ENCODE peak calls at places on chromosomes 2 and 18, in ten cellular contexts. U is mucosa of descending colon; T is thoracic aorta; O is CD4-positive, alpha-beta memory T cell; V is BE2C; B is cardiac muscle cell; C is esophagus squamous epithelium; Y is A549; A is effector memory CD4-positive, alpha-beta T cell; D is stomach. H is an unnamed sample. For H3K4me1, the result is how much of the 10 kb centered on the place peaks cover.

GRCh38 chr2:3256655-3257054 is 121.0 kb downstream of the EIPR1 start:
- DNase-seq in U (no peak), T (no peak), O (no peak), V (no peak), B (no peak), C (no peak), Y (no peak), A (no peak), D (no peak), H (no peak)

GRCh38 chr2:181185428-181185827 is 205.0 kb downstream of the UBE2E3 start:
- DNase-seq in U (no peak), T (no peak), O (no peak), V (no peak), B (no peak), C (no peak), Y (no peak), A (no peak), D (no peak), H (no peak)

GRCh38 chr2:236178921-236179652 is 10.9 kb upstream of the GBX2 start:
- DNase-seq in U (no peak), T (no peak), O (no peak), V (no peak), B (no peak), C (no peak), Y (no peak), A (no peak), D (no peak), H (no peak)

GRCh38 chr2:175446201-175446600 is 264.7 kb upstream of the ATP5MC3 start:
- DNase-seq in U (no peak), T (no peak), O (no peak), V (no peak), B (no peak), C (no peak), Y (no peak), A (no peak), D (no peak), H (no peak)

GRCh38 chr2:152012697-152013096 is 86.1 kb downstream of the CACNB4 start:
- DNase-seq in U (no peak), T (no peak), O (no peak), V (no peak), B (no peak), C (no peak), Y (no peak), A (no peak), D (no peak), H (no peak)

GRCh38 chr18:1663879-1664705 is 759.4 kb downstream of the ADCYAP1 start:
- DNase-seq in U (peak), T (no peak), O (no peak), V (peak), B (peak), C (no peak), Y (peak), A (no peak), D (peak), H (no peak)

GRCh38 chr2:20593072-20594034 is 57.5 kb downstream of the HS1BP3 start:
- DNase-seq in U (no peak), T (no peak), O (no peak), V (no peak), B (peak), C (no peak), Y (peak), A (no peak), D (peak), H (peak)

GRCh38 chr2:168699834-168700417 is 102.5 kb upstream of the NOSTRIN start:
- DNase-seq in U (peak), T (no peak), O (no peak), V (peak), B (peak), C (no peak), Y (no peak), A (no peak), D (peak), H (peak)

GRCh38 chr2:159228006-159228655 is 58.4 kb downstream of the WDSUB1 start:
- DNase-seq in U (no peak), T (no peak), O (no peak), V (no peak), B (no peak), C (no peak), Y (no peak), A (no peak), D (no peak), H (no peak)

GRCh38 chr2:102717308-102718018 is 44.4 kb upstream of the TMEM182 start:
- DNase-seq in U (no peak), T (no peak), O (no peak), V (no peak), B (peak), C (no peak), Y (no peak), A (no peak), D (no peak), H (no peak)

GRCh38 chr2:148567716-148568115 is 76.8 kb upstream of the EPC2 start:
- DNase-seq in U (no peak), T (no peak), O (no peak), V (no peak), B (no peak), C (no peak), Y (no peak), A (no peak), D (no peak), H (no peak)

GRCh38 chr2:78686754-78687153 is 338.7 kb upstream of the REG3G start:
- DNase-seq in U (no peak), T (no peak), O (no peak), V (no peak), B (no peak), C (no peak), Y (no peak), A (no peak), D (no peak), H (no peak)

GRCh38 chr2:30653847-30654246 is 153.4 kb downstream of the CAPN13 start:
- DNase-seq in U (no peak), T (no peak), O (no peak), V (no peak), B (peak), C (no peak), Y (no peak), A (no peak), D (no peak), H (no peak)

GRCh38 chr2:209525834-209526281 is 102.0 kb downstream of the MAP2 start:
- DNase-seq in U (no peak), T (no peak), O (no peak), V (no peak), B (peak), C (no peak), Y (no peak), A (no peak), D (no peak), H (no peak)

GRCh38 chr2:236081171-236081570 is 87.0 kb downstream of the GBX2 start:
- DNase-seq in U (no peak), T (no peak), O (no peak), V (no peak), B (no peak), C (no peak), Y (no peak), A (no peak), D (no peak), H (no peak)

GRCh38 chr18:65527879-65528633 is 222.8 kb upstream of the CDH7 start:
- DNase-seq in U (no peak), T (no peak), O (no peak), V (peak), B (no peak), C (no peak), Y (no peak), A (no peak), D (no peak), H (no peak)

GRCh38 chr18:3538954-3539617 is 89.1 kb downstream of the TGIF1 start:
- DNase-seq in U (no peak), T (no peak), O (no peak), V (no peak), B (no peak), C (no peak), Y (no peak), A (no peak), D (no peak), H (no peak)

GRCh38 chr2:162825578-162825977 is 13.0 kb downstream of the KCNH7 start:
- DNase-seq in U (no peak), T (no peak), O (no peak), V (no peak), B (no peak), C (no peak), Y (no peak), A (no peak), D (no peak), H (no peak)

GRCh38 chr2:183072177-183072576 is 6.4 kb upstream of the DUSP19 start:
- DNase-seq in U (no peak), T (no peak), O (no peak), V (no peak), B (no peak), C (no peak), Y (no peak), A (no peak), D (no peak), H (no peak)

GRCh38 chr2:107285621-107286303 is 399.8 kb upstream of the ST6GAL2 start:
- DNase-seq in U (no peak), T (no peak), O (no peak), V (no peak), B (no peak), C (no peak), Y (no peak), A (no peak), D (no peak), H (no peak)

GRCh38 chr2:128639693-128640092 is 321.0 kb upstream of the HS6ST1 start:
- DNase-seq in U (no peak), T (no peak), O (no peak), V (no peak), B (no peak), C (no peak), Y (no peak), A (no peak), D (peak), H (no peak)

GRCh38 chr2:19474128-19474527 is 115.7 kb upstream of the OSR1 start:
- DNase-seq in U (peak), T (no peak), O (peak), V (no peak), B (peak), C (no peak), Y (no peak), A (peak), D (no peak), H (no peak)

GRCh38 chr2:20049631-20050030 is 1.8 kb downstream of the LAPTM4A start:
- DNase-seq in U (peak), T (no peak), O (no peak), V (no peak), B (peak), C (no peak), Y (no peak), A (no peak), D (no peak), H (no peak)

GRCh38 chr18:55886886-55887285 is 298.9 kb upstream of the TCF4 start:
- DNase-seq in U (no peak), T (no peak), O (no peak), V (no peak), B (no peak), C (no peak), Y (no peak), A (no peak), D (no peak), H (no peak)

GRCh38 chr2:50241292-50241691 is 790.6 kb downstream of the NRXN1 start:
- DNase-seq in U (no peak), T (no peak), O (no peak), V (no peak), B (no peak), C (no peak), Y (no peak), A (no peak), D (no peak), H (no peak)

GRCh38 chr2:198863655-198864054 is 594.1 kb downstream of the SATB2 start:
- DNase-seq in U (no peak), T (no peak), O (no peak), V (no peak), B (no peak), C (no peak), Y (no peak), A (no peak), D (no peak), H (no peak)

GRCh38 chr2:233168919-233169318 is 82.6 kb upstream of the ATG16L1 start:
- DNase-seq in U (no peak), T (no peak), O (no peak), V (no peak), B (no peak), C (no peak), Y (no peak), A (no peak), D (no peak), H (no peak)

GRCh38 chr2:205024822-205025518 is 479.7 kb downstream of the PARD3B start:
- DNase-seq in U (no peak), T (peak), O (peak), V (peak), B (peak), C (no peak), Y (peak), A (no peak), D (peak), H (peak)

GRCh38 chr18:24426398-24427294 is at the start of gene IMPACT:
- DNase-seq in U (peak), T (peak), O (peak), V (peak), B (peak), C (peak), Y (peak), A (peak), D (peak), H (peak)

DNA sequence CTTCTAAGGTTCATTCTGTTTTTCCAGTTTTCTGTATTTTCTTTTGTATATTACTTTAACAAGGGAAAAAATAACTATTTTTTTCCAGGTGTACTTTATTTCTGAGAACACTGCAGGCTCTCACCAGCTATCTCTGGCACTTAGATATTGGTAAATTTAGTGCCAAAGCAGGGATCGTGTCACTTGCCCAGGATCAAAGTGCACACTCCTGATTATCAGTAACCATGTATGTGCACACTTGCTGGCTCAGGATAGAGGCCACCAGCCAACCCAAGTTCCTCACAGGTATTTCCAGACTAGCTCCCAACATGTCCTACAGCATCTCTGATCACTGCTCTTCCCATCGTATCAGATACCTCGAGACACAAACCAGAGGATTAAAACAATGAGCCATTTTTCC is 5.8 kb upstream of the FZD5 start:
- DNase-seq in U (no peak), T (no peak), O (no peak), V (no peak), B (no peak), C (no peak), Y (no peak), A (no peak), D (no peak), H (no peak)
- H3K4me1 ChIP-seq in U (under half), T (under half), O (under half), V (under half), B (under half), C (under half), Y (under half), A (under half), D (under half), H (under half)

GRCh38 chr2:85314884-85315242 is 12.9 kb downstream of the TGOLN2 start:
- DNase-seq in U (no peak), T (no peak), O (no peak), V (no peak), B (no peak), C (no peak), Y (no peak), A (no peak), D (peak), H (no peak)

GRCh38 chr2:85324639-85325465 is 2.9 kb downstream of the TGOLN2 start:
- DNase-seq in U (peak), T (no peak), O (peak), V (no peak), B (peak), C (no peak), Y (no peak), A (no peak), D (no peak), H (no peak)

GRCh38 chr2:85323351-85323987 is 4.3 kb downstream of the TGOLN2 start:
- DNase-seq in U (no peak), T (no peak), O (no peak), V (no peak), B (no peak), C (no peak), Y (no peak), A (no peak), D (no peak), H (no peak)

GRCh38 chr2:85318222-85319182 is 9.3 kb downstream of the TGOLN2 start:
- DNase-seq in U (no peak), T (no peak), O (peak), V (no peak), B (peak), C (no peak), Y (no peak), A (no peak), D (no peak), H (no peak)

DNA sequence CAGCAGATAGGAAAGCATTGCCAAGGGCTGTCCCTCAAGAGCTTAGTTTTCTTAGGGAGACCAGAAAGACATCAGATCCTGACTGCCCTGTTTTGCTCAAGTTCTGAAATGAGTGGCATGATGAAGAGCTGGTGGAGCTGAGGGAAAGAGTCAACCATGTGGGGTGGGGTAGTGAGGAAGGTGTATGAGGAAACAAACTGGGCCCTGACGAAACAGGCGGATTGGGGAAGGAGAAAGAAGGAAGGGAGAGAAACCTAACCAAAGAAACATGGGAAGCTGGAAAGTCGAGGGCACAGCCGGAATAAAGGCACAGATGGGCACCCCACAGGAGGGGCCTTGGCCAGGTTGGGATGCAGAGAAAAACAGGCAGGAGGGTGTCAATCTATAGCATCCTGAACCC is 8.0 kb downstream of the TGOLN2 start:
- DNase-seq in U (no peak), T (no peak), O (no peak), V (no peak), B (no peak), C (no peak), Y (no peak), A (no peak), D (no peak), H (no peak)
- H3K4me1 ChIP-seq in U (under half), T (under half), O (half or more), V (under half), B (under half), C (under half), Y (under half), A (half or more), D (under half), H (under half)

DNA sequence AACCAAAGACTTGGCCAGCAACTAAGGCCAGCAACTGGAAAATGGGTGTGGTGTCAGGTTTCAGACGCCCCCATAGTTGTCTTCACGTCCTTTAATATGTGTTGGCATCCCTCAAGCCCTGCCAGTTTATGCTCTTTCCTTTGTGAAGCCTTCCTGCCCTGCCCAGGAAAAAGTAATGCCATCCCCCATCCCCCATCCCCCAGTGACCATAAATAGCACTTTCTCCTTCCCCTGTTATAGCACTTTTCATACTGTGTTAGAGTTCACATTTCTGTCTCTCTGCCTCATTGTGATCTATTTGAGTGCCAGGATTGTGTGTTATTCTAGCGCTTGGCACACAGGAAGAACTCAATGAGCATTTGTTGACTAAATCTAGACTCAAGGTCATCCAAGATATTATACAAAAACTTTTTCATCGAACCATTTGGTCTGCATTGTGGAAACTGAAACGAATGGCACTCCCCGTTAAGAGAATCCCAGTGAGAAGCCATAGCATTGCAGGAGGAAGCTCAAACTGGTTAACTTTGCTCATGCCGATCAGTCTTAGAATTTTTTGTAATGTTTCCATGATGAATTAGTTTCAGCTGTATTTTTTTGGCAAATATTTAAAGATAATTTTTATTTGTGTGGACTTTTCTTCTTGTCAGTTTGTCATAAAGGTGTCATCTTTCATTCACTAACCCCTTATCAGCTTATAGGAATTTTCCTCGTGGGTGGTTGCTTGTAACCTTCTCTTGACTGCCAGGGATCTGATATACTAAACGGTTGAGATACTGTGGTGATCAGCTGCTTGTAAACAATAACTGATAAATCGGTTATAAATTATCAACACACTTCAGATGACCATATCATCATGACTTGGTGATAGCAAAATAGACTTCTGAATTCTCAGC is 15.7 kb downstream of the CRIM1 start:
- DNase-seq in U (no peak), T (no peak), O (no peak), V (no peak), B (peak), C (no peak), Y (no peak), A (no peak), D (no peak), H (no peak)
- H3K4me1 ChIP-seq in U (half or more), T (half or more), O (under half), V (under half), B (under half), C (half or more), Y (half or more), A (under half), D (under half), H (under half)

DNA sequence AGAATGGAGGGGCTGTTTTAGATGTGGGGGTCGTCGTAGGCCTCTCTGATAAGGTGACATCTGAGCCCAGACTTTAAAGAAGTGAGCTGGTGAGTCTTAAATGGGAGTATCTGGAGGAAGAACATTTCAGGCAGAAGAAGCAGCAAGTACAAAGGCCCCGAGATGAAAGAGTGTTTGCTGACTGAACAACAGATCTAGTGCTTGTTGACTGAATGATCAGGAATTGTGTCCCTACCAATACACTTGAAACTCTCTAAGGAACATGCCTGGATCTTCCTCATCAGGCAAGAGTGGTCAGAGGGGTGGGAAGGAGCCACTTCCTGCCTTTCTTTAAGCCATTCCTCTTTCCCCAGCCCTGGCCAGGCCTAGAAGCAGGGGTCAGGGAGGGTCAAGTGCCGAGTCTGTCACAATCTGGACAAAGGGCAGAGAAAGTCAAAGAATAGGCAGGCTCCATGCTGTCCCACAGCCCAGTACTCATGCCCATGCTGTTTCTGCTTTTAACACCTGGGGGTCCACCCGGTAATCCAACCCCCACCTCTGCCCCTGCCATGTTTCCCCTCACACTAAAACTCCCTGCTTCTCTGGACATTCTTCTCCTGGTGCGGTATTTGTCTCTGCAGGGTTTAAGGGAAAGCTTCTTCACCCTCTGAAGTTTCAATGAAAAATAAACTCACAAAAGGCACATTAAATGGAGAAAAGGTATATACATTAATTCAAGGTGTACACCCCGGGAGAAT is 3.0 kb upstream of the TMEM37 start:
- DNase-seq in U (peak), T (no peak), O (no peak), V (no peak), B (no peak), C (no peak), Y (no peak), A (no peak), D (no peak), H (no peak)
- H3K4me1 ChIP-seq in U (half or more), T (under half), O (under half), V (under half), B (under half), C (under half), Y (half or more), A (under half), D (half or more), H (under half)

GRCh38 chr2:164747140-164747539 is 94.5 kb downstream of the COBLL1 start:
- DNase-seq in U (no peak), T (no peak), O (no peak), V (no peak), B (no peak), C (no peak), Y (no peak), A (no peak), D (no peak), H (no peak)
- H3K4me1 ChIP-seq in U (under half), T (under half), O (under half), V (under half), B (under half), C (under half), Y (under half), A (under half), D (under half), H (under half)

H was measured in uterus.